ENCODE peak calls at places on chromosomes 4 and X, in eight cellular contexts. J, E, B, V, P, S, X and M are unnamed samples.

GRCh38 chrX:107831071-107831470 is 5.4 kb downstream of the MID2 start:
- DNase-seq in E (no peak), X (no peak), S (no peak), J (no peak), B (no peak), V (no peak), P (no peak), M (no peak)

GRCh38 chr4:73446336-73446938 is 10.4 kb downstream of the AFP start:
- DNase-seq in E (peak; percentile 79), S (peak; percentile 27), B (peak; percentile 71), J (no peak), X (no peak), V (no peak), P (no peak), M (no peak)

GRCh38 chrX:115642304-115642703 is 81.3 kb downstream of the PLS3 start:
- DNase-seq in J (no peak), B (peak; percentile 12), S (no peak), P (no peak), E (no peak), X (no peak), V (no peak), M (no peak)

GRCh38 chrX:23797371-23798128 is 14.6 kb downstream of the SAT1 start:
- DNase-seq in J (no peak), X (no peak), P (no peak), B (no peak), E (peak; percentile 30), S (no peak), V (no peak), M (no peak)

GRCh38 chr4:3832536-3833220 is 66.5 kb downstream of the ADRA2C start:
- DNase-seq in V (no peak), E (no peak), S (no peak), B (no peak), P (no peak), J (no peak), X (no peak), M (no peak)

GRCh38 chr4:189835505-189835904 is 105.2 kb upstream of the FRG1 start:
- DNase-seq in X (peak; percentile 3), J (no peak), S (no peak), B (no peak), V (no peak), P (no peak), E (no peak), M (no peak)

GRCh38 chr4:24169956-24170355 is 280.1 kb upstream of the PPARGC1A start:
- DNase-seq in S (no peak), X (no peak), P (no peak), V (no peak), E (no peak), B (no peak), J (no peak), M (no peak)

GRCh38 chr4:37891221-37892159 is 606 bp downstream of the TBC1D1 start:
- DNase-seq in S (no peak), E (no peak), V (peak; percentile 46), X (no peak), P (no peak), B (peak; percentile 29), J (peak; percentile 58), M (no peak)

GRCh38 chrX:136251042-136251991 is at the start of gene MAP7D3:
- DNase-seq in P (peak; percentile 68), V (peak; percentile 40), E (peak; percentile 44), S (peak; percentile 2), X (no peak), J (peak; percentile 56), B (peak; percentile 76), M (no peak)

GRCh38 chr4:69066945-69067344 is 29.3 kb upstream of the UGT2B7 start:
- DNase-seq in S (no peak), P (no peak), E (no peak), V (no peak), X (no peak), B (no peak), J (no peak), M (no peak)

GRCh38 chr4:118270492-118270891 is 82.3 kb downstream of the PRSS12 start:
- DNase-seq in X (no peak), V (no peak), E (peak; percentile 36), S (peak; percentile 44), J (no peak), P (no peak), B (peak; percentile 63), M (no peak)

GRCh38 chrX:146224442-146224841 is 406.8 kb downstream of the SLITRK2 start:
- DNase-seq in P (no peak), J (no peak), E (peak; percentile 31), V (no peak), X (no peak), B (peak; percentile 54), S (no peak), M (no peak)

GRCh38 chrX:136112781-136113180 is 34.6 kb upstream of the FHL1 start:
- DNase-seq in P (no peak), S (no peak), B (no peak), X (no peak), E (no peak), J (no peak), V (no peak), M (no peak)

GRCh38 chrX:1649623-1650022 is 34.8 kb downstream of the ASMT start:
- DNase-seq in J (no peak), X (no peak), B (peak; percentile 35), P (no peak), V (no peak), S (no peak), E (no peak), M (no peak)

GRCh38 chr4:47278631-47279030 is 184.9 kb downstream of the COMMD8 start:
- DNase-seq in B (no peak), J (no peak), S (no peak), P (no peak), E (no peak), V (no peak), X (no peak), M (no peak)

GRCh38 chrX:12955882-12956703 is 18.8 kb upstream of the TMSB4X start:
- DNase-seq in S (peak; percentile 16), E (peak; percentile 81), J (no peak), B (no peak), X (peak; percentile 89), V (peak; percentile 58), P (no peak), M (peak; percentile 43)

GRCh38 chr4:89836897-89837384 is at the start of gene SNCA:
- DNase-seq in B (peak; percentile 89), X (peak; percentile 49), J (peak; percentile 80), E (peak; percentile 63), P (no peak), S (peak; percentile 10), V (peak; percentile 44), M (peak; percentile 62)

GRCh38 chr4:2558301-2558700 is 21.9 kb downstream of the FAM193A start:
- DNase-seq in V (no peak), S (no peak), B (no peak), J (no peak), P (no peak), X (no peak), E (no peak), M (no peak)

GRCh38 chrX:331772-332495 is 13.3 kb upstream of the GTPBP6 start:
- DNase-seq in B (no peak), V (no peak), P (no peak), X (no peak), E (no peak), J (no peak), S (no peak), M (no peak)